ENCODE peak calls at places on chromosomes 3 and 15, in five cellular contexts. D is MM.1S, T is fibroblast of lung, X is PC-9, L is neural progenitor cell. R is an unnamed sample.

GRCh38 chr3:126964950-126965349 is 18.0 kb upstream of the PLXNA1 start:
- DNase-seq in T (no peak), D (no peak), L (no peak), X (no peak), R (no peak)

GRCh38 chr3:129624347-129625070 is 18.0 kb upstream of the PLXND1 start:
- DNase-seq in X (no peak), D (no peak), L (no peak), T (no peak), R (no peak)

GRCh38 chr3:157606392-157607197 is 103.4 kb upstream of the VEPH1 start:
- DNase-seq in D (peak; percentile 75), T (peak; percentile 73), X (peak; percentile 45), L (peak; percentile 83), R (no peak)

GRCh38 chr3:101827211-101828174 is 21.8 kb upstream of the NFKBIZ start:
- DNase-seq in D (peak; percentile 92), X (peak; percentile 67), T (peak; percentile 87), L (peak; percentile 82), R (no peak)

GRCh38 chr15:27358751-27359434 is 387.9 kb downstream of the GABRG3 start:
- DNase-seq in D (peak; percentile 29), L (peak; percentile 75), X (no peak), T (peak; percentile 19), R (no peak)

GRCh38 chr15:57992761-57993295 is 72.7 kb downstream of the ALDH1A2 start:
- DNase-seq in T (no peak), L (no peak), X (no peak), D (no peak), R (no peak)

GRCh38 chr3:193207290-193207689 is 33.7 kb upstream of the PLAAT1 start:
- DNase-seq in D (no peak), X (no peak), L (no peak), T (no peak), R (no peak)

GRCh38 chr3:39941941-39942340 is 132.5 kb downstream of the MYRIP start:
- DNase-seq in D (no peak), T (no peak), X (no peak), L (no peak), R (no peak)

GRCh38 chr3:182370949-182371348 is 422.4 kb upstream of the ATP11B start:
- DNase-seq in D (no peak), T (peak; percentile 86), X (no peak), L (no peak), R (no peak)

GRCh38 chr3:49255112-49255511 is 21.9 kb downstream of the C3orf62 start:
- DNase-seq in D (peak; percentile 54), X (no peak), T (peak; percentile 23), L (peak; percentile 20), R (no peak)

GRCh38 chr3:6018456-6018855 is 830.9 kb downstream of the EDEM1 start:
- DNase-seq in L (no peak), X (no peak), T (no peak), D (peak; percentile 51), R (no peak)

GRCh38 chr15:67024322-67024997 is 40.9 kb upstream of the SMAD3 start:
- DNase-seq in D (peak; percentile 46), L (no peak), X (peak; percentile 83), T (peak; percentile 95), R (peak; percentile 95)

GRCh38 chr3:43262194-43262593 is 24.1 kb upstream of the SNRK start:
- DNase-seq in T (no peak), L (no peak), D (no peak), X (no peak), R (no peak)

GRCh38 chr3:107452436-107452835 is 70.3 kb upstream of the BBX start:
- DNase-seq in X (no peak), D (no peak), L (no peak), T (peak; percentile 83), R (no peak)

GRCh38 chr15:87461621-87462020 is 794.9 kb downstream of the NTRK3 start:
- DNase-seq in X (no peak), L (no peak), D (no peak), T (no peak), R (no peak)

GRCh38 chr15:40782609-40783227 is 12.9 kb downstream of the C15orf62 start:
- DNase-seq in T (peak; percentile 3), X (peak; percentile 73), D (peak; percentile 91), L (peak; percentile 79), R (no peak)

GRCh38 chr3:151012753-151013152 is 40.2 kb upstream of the CLRN1 start:
- DNase-seq in T (no peak), X (no peak), D (no peak), L (peak; percentile 36), R (no peak)

GRCh38 chr3:37293646-37294045 is 119.3 kb upstream of the LRRFIP2 start:
- DNase-seq in T (no peak), D (no peak), L (no peak), X (no peak), R (no peak)

GRCh38 chr3:144429719-144430121 is 458.1 kb downstream of the DIPK2A start:
- DNase-seq in D (no peak), X (peak; percentile 55), L (no peak), T (peak; percentile 1), R (no peak)

GRCh38 chr3:124272611-124273151 is 280.8 kb upstream of the ROPN1 start:
- DNase-seq in T (peak; percentile 77), D (no peak), X (no peak), L (no peak), R (no peak)

GRCh38 chr15:69116391-69116790 is 44.0 kb upstream of the GLCE start:
- DNase-seq in L (no peak), D (no peak), X (no peak), T (no peak), R (no peak)

GRCh38 chr15:42788725-42789124 is 51.8 kb upstream of the CDAN1 start:
- DNase-seq in D (no peak), X (no peak), T (no peak), L (no peak), R (no peak)

GRCh38 chr15:51884517-51885236 is 55.2 kb downstream of the TMOD3 start:
- DNase-seq in T (peak; percentile 61), D (no peak), L (no peak), X (no peak), R (no peak)

GRCh38 chr3:141426404-141427034 is 58.2 kb downstream of the ZBTB38 start:
- DNase-seq in T (peak; percentile 82), D (no peak), X (no peak), L (peak; percentile 38), R (no peak)

GRCh38 chr15:89781055-89781454 is 4.9 kb downstream of the MESP2 start:
- DNase-seq in D (peak; percentile 90), L (no peak), X (peak; percentile 59), T (no peak), R (no peak)

GRCh38 chr3:174342941-174343431 is 516.1 kb upstream of the NAALADL2 start:
- DNase-seq in D (no peak), T (peak; percentile 69), X (no peak), L (no peak), R (no peak)

GRCh38 chr3:58025406-58025805 is 17.2 kb downstream of the FLNB start:
- DNase-seq in L (no peak), D (no peak), T (no peak), X (no peak), R (no peak)

GRCh38 chr3:99648091-99648490 is 9.7 kb downstream of the COL8A1 start:
- DNase-seq in T (peak; percentile 69), L (no peak), X (no peak), D (peak; percentile 9), R (no peak)

DNA sequence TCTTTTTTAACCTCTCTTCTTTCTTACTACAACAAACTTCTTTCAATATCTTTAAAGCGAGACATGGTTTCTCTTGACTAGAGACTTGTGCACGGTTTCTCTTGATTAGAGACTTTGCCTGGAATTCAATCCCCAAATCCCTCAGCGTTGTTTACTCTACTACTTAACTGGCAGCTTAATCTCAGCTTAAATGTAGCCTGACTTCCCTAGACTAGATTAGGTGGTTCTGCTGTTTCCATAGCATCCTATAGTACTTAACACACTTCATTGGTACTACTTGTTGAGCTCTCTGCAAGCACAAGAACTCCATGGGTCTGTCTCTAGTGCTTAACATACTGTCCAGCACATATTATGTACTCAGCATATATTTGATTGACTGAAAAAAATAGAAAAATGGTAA is 168.2 kb upstream of the GPR149 start:
- DNase-seq in L (peak; percentile 52), T (no peak), D (no peak), X (no peak), R (no peak)
- TF ChIP-seq EZH2 in L (no peak), T (no peak), D (no peak), X (no peak), R (no peak)

DNA sequence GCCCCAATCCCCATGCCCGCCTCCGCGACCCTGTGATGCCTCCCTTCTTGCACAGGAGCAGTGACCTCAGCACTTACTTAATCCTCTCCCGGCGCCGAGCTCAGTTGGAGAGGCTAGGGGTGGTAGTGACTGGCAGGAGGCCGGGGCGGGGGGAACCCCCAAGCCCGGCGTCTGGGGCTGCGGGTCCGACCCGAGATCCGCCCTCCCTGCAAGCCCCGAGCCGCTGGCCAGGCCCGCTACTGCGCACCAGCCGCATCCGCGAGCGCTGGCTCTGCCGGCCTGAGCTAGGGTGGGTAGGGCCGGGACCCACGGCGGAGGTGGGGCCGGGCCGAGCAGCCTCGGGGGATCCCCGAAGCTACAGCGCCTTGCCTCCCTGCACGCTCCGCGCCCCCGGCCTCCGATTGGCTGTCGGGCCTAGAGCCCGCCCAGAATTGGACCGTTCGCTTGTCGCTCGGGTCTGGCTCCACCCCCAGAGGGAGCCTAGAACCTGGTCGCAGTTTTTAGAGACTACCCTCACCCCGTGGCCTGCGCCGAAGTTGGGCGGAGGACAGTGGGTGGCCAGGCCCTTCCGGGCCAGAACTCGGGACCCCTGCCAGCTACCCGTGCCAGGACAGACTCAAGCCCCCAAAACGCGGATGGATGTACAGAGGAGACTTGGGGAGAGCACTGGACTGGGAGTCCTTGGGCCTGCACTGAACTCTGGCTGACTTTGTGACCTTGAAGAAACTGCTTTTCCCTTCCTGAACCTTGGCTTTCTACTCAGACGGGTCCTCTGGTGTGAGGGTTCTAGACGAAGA is at the start of gene C3orf18:
- DNase-seq in D (peak; percentile 97), L (peak; percentile 96), T (peak; percentile 88), X (peak; percentile 60), R (no peak)
- TF ChIP-seq EZH2 in D (no peak), L (no peak), T (no peak), X (no peak), R (no peak)

GRCh38 chr3:172342097-172342659 is 106.1 kb downstream of the GHSR start:
- DNase-seq in X (peak; percentile 24), L (no peak), T (no peak), D (no peak), R (no peak)

GRCh38 chr3:172343117-172343516 is 105.1 kb downstream of the GHSR start:
- DNase-seq in D (no peak), X (no peak), T (no peak), L (no peak), R (no peak)

GRCh38 chr3:172347895-172348680 is 100.2 kb downstream of the GHSR start:
- DNase-seq in D (no peak), T (no peak), X (peak; percentile 74), L (no peak), R (no peak)

GRCh38 chr3:172343979-172344378 is 104.3 kb downstream of the GHSR start:
- DNase-seq in L (no peak), X (peak; percentile 13), T (no peak), D (no peak), R (no peak)

GRCh38 chr3:172346161-172346560 is 102.1 kb downstream of the GHSR start:
- DNase-seq in L (no peak), D (no peak), T (no peak), X (peak; percentile 12), R (no peak)
- TF ChIP-seq EZH2 in L (no peak), D (no peak), T (no peak), X (no peak), R (no peak)

DNA sequence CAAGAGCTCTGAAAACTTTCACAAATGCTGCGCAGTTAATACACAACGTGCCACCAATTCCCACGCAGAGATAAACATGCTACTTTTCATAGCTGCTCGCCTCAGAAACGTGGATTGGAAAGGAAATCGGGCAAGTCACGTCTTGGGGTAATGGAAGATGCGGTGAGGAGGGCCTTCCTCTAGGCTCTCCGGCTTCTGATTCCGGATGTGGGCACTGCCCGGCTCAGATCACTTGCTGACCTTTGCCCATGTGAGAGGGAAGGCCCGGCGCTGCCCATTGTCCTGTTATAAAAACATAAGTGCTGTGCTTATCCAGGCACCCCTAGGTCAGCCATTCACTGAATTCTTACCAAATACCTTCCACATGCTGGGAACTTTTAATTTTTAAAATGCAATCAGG is 1.9 kb downstream of the ST8SIA2 start:
- DNase-seq in T (no peak), D (no peak), L (no peak), X (no peak), R (no peak)
- TF ChIP-seq EZH2 in T (no peak), D (no peak), L (no peak), X (no peak), R (no peak)

R was measured in SK-N-MC.